ENCODE peak calls at places on chromosomes 12 and 14, in eight cellular contexts. P is activated CD8-positive, alpha-beta T cell treated with anti-CD3 and anti-CD28 coated beads for 36 hours; R is AG10803; U is IMR-90; Q is tibial artery; I is omental fat pad; X is neural crest cell; G is B cell. N is an unnamed sample.

GRCh38 chr12:14885718-14886201 is at the start of gene MGP:
- DNase-seq in P (no peak), R (peak), U (peak), Q (peak), I (no peak), X (no peak), G (peak), N (no peak)

GRCh38 chr12:18323159-18323558 is 61.8 kb downstream of the PIK3C2G start:
- DNase-seq in P (no peak), R (peak), U (peak), Q (no peak), I (no peak), X (no peak), G (no peak), N (no peak)

GRCh38 chr12:119229205-119229604 is 50.5 kb downstream of the HSPB8 start:
- DNase-seq in P (no peak), R (no peak), U (no peak), Q (no peak), I (no peak), X (no peak), G (no peak), N (no peak)

GRCh38 chr14:104346608-104347007 is 208.2 kb downstream of the KIF26A start:
- DNase-seq in P (no peak), R (no peak), U (no peak), Q (no peak), I (no peak), X (no peak), G (no peak), N (no peak)

GRCh38 chr14:68397827-68398226 is 395.0 kb downstream of the ZFP36L1 start:
- DNase-seq in P (no peak), R (peak), U (peak), Q (no peak), I (no peak), X (no peak), G (no peak), N (no peak)

GRCh38 chr12:119715268-119715620 is 47.3 kb downstream of the PRKAB1 start:
- DNase-seq in P (no peak), R (no peak), U (peak), Q (no peak), I (no peak), X (no peak), G (no peak), N (no peak)

GRCh38 chr14:34538871-34539406 is 562 bp downstream of the EAPP start:
- DNase-seq in P (no peak), R (no peak), U (no peak), Q (no peak), I (no peak), X (no peak), G (no peak), N (no peak)

GRCh38 chr12:31578632-31579031 is 12.3 kb downstream of the DENND5B start:
- DNase-seq in P (no peak), R (peak), U (peak), Q (no peak), I (no peak), X (no peak), G (no peak), N (no peak)

GRCh38 chr12:69583203-69583602 is 2.1 kb upstream of the CCT2 start:
- DNase-seq in P (no peak), R (no peak), U (no peak), Q (no peak), I (no peak), X (no peak), G (no peak), N (no peak)

GRCh38 chr12:107761502-107761904 is 566 bp upstream of the PRDM4 start:
- DNase-seq in P (peak), R (no peak), U (no peak), Q (no peak), I (no peak), X (no peak), G (no peak), N (no peak)

GRCh38 chr14:64937821-64938193 is 4.7 kb downstream of the GPX2 start:
- DNase-seq in P (no peak), R (peak), U (peak), Q (no peak), I (no peak), X (no peak), G (no peak), N (no peak)

GRCh38 chr14:23631702-23632460 is 4.3 kb upstream of the DHRS2 start:
- DNase-seq in P (peak), R (peak), U (peak), Q (no peak), I (peak), X (peak), G (peak), N (peak)

GRCh38 chr12:112971248-112971647 is 7.1 kb upstream of the OAS2 start:
- DNase-seq in P (no peak), R (peak), U (peak), Q (no peak), I (no peak), X (no peak), G (no peak), N (peak)

GRCh38 chr12:126874427-126875026 is 1392.4 kb upstream of the TMEM132C start:
- DNase-seq in P (peak), R (peak), U (no peak), Q (peak), I (peak), X (peak), G (peak), N (peak)

GRCh38 chr14:95760596-95760995 is 46.7 kb upstream of the TCL1A start:
- DNase-seq in P (no peak), R (no peak), U (no peak), Q (no peak), I (no peak), X (no peak), G (no peak), N (no peak)

GRCh38 chr12:74539261-74539660 is 1.6 kb downstream of the ATXN7L3B start:
- DNase-seq in P (no peak), R (no peak), U (no peak), Q (no peak), I (no peak), X (no peak), G (no peak), N (no peak)

GRCh38 chr14:58151701-58152568 is at the start of gene ARMH4:
- DNase-seq in P (peak), R (peak), U (peak), Q (peak), I (peak), X (peak), G (peak), N (peak)

GRCh38 chr12:123102781-123103503 is 47.9 kb downstream of the PITPNM2 start:
- DNase-seq in P (no peak), R (no peak), U (no peak), Q (no peak), I (no peak), X (no peak), G (no peak), N (no peak)

GRCh38 chr12:52193991-52194390 is 2.2 kb upstream of the KRT80 start:
- DNase-seq in P (no peak), R (no peak), U (no peak), Q (no peak), I (no peak), X (no peak), G (no peak), N (no peak)

GRCh38 chr14:103735439-103735814 is 19.8 kb downstream of the ZFYVE21 start:
- DNase-seq in P (no peak), R (no peak), U (no peak), Q (peak), I (no peak), X (no peak), G (no peak), N (no peak)

GRCh38 chr12:120317258-120318105 is 10.1 kb downstream of the PLA2G1B start:
- DNase-seq in P (peak), R (peak), U (peak), Q (peak), I (peak), X (peak), G (peak), N (peak)

GRCh38 chr12:131117438-131118245 is 163.9 kb downstream of the ADGRD1 start:
- DNase-seq in P (no peak), R (no peak), U (no peak), Q (peak), I (no peak), X (no peak), G (no peak), N (no peak)

GRCh38 chr12:68981536-68981935 is 48.6 kb upstream of the CPM start:
- DNase-seq in P (no peak), R (peak), U (peak), Q (no peak), I (no peak), X (no peak), G (no peak), N (no peak)

GRCh38 chr14:72617391-72618011 is 276.4 kb downstream of the DPF3 start:
- DNase-seq in P (no peak), R (no peak), U (no peak), Q (no peak), I (no peak), X (no peak), G (no peak), N (peak)

GRCh38 chr12:24751181-24751580 is 197.7 kb downstream of the BCAT1 start:
- DNase-seq in P (no peak), R (no peak), U (peak), Q (no peak), I (no peak), X (no peak), G (no peak), N (no peak)

GRCh38 chr14:100665518-100666032 is 61.1 kb upstream of the DLK1 start:
- DNase-seq in P (no peak), R (peak), U (no peak), Q (no peak), I (no peak), X (no peak), G (no peak), N (no peak)

GRCh38 chr12:6667559-6668210 is 4.8 kb upstream of the ING4 start:
- DNase-seq in P (no peak), R (no peak), U (no peak), Q (no peak), I (no peak), X (no peak), G (no peak), N (no peak)
- TF ChIP-seq CTCF in P (peak), R (no peak), U (no peak), Q (no peak), I (no peak), X (no peak), G (no peak), N (no peak)

GRCh38 chr12:76515271-76515670 is 44.3 kb downstream of the OSBPL8 start:
- DNase-seq in P (no peak), R (no peak), U (no peak), Q (no peak), I (no peak), X (no peak), G (no peak), N (no peak)
- TF ChIP-seq CTCF in P (no peak), R (no peak), U (no peak), Q (no peak), I (no peak), X (no peak), G (no peak), N (no peak)

GRCh38 chr14:92455231-92455630 is 58.4 kb upstream of the RIN3 start:
- DNase-seq in P (no peak), R (no peak), U (no peak), Q (no peak), I (no peak), X (no peak), G (no peak), N (no peak)

GRCh38 chr14:92458959-92459478 is 54.6 kb upstream of the RIN3 start:
- DNase-seq in P (no peak), R (no peak), U (no peak), Q (no peak), I (no peak), X (no peak), G (no peak), N (no peak)

GRCh38 chr14:92456215-92457017 is 57.2 kb upstream of the RIN3 start:
- DNase-seq in P (peak), R (peak), U (peak), Q (peak), I (no peak), X (peak), G (peak), N (peak)

GRCh38 chr14:92458136-92458958 is 55.2 kb upstream of the RIN3 start:
- DNase-seq in P (no peak), R (no peak), U (no peak), Q (no peak), I (no peak), X (no peak), G (no peak), N (no peak)

GRCh38 chr14:92457018-92457565 is 56.5 kb upstream of the RIN3 start:
- DNase-seq in P (no peak), R (no peak), U (no peak), Q (no peak), I (no peak), X (no peak), G (no peak), N (no peak)
- TF ChIP-seq CTCF in P (no peak), R (no peak), U (no peak), Q (no peak), I (no peak), X (no peak), G (no peak), N (no peak)

GRCh38 chr14:98103705-98104104 is 1168.3 kb downstream of the BCL11B start:
- DNase-seq in P (peak), R (no peak), U (no peak), Q (no peak), I (no peak), X (no peak), G (no peak), N (no peak)
- TF ChIP-seq CTCF in P (no peak), R (no peak), U (no peak), Q (no peak), I (no peak), X (no peak), G (no peak), N (no peak)

DNA sequence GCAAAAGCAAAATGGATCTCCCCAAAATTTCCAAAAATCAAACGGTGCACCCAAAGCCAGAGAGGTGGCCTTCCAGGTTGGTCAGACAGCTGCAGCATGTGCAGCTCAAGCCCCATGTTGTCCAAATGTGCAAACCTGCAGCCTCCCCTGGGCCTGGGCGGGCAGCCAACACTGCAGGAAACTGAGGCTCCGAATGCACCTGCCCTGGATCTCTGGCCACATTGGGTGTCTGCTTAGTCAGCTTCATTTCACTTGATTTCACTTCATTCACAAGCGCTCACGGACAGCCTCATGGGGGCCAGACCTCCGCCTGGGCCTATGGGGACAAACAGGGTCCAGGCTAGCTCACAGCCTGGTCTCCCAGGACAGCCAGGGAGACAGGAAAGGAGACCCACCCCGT is 59.8 kb downstream of the BCL11B start:
- DNase-seq in P (no peak), R (no peak), U (no peak), Q (no peak), I (no peak), X (no peak), G (no peak), N (no peak)
- TF ChIP-seq CTCF in P (no peak), R (no peak), U (no peak), Q (no peak), I (no peak), X (no peak), G (no peak), N (no peak)

GRCh38 chr14:53668861-53669260 is 287.8 kb downstream of the BMP4 start:
- DNase-seq in P (no peak), R (peak), U (peak), Q (no peak), I (no peak), X (no peak), G (no peak), N (no peak)

DNA sequence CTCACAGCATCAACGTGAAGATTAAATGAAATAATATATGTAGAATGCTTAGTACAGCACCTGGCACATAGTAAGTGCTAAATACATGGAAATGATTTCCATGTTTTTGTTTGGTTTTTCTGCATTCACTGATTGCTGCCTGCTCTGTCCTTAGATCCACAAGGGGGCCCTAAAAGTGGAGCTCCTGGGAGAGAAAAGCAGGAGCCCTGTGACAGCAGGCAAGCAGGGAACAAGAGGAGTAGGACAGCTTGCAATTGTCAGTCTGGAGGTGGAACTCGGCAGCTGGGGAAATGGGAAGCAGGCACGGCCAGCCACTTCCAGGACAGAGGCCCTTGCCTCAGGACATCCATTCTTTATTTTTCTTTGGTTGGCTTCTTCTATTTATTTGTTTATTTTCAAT is 292.9 kb downstream of the BMP4 start:
- DNase-seq in P (no peak), R (peak), U (peak), Q (no peak), I (no peak), X (no peak), G (no peak), N (peak)
- TF ChIP-seq CTCF in P (no peak), R (peak), U (peak), Q (no peak), I (no peak), X (peak), G (no peak), N (peak)

GRCh38 chr14:22630066-22630465 is 14.1 kb downstream of the OR6J1 start:
- DNase-seq in P (no peak), R (no peak), U (no peak), Q (no peak), I (no peak), X (no peak), G (no peak), N (no peak)
- TF ChIP-seq CTCF in P (no peak), R (no peak), U (no peak), Q (no peak), I (no peak), X (no peak), G (no peak), N (no peak)

GRCh38 chr14:106842687-106843086 is 1316.3 kb downstream of the TMEM121 start:
- DNase-seq in P (no peak), R (no peak), U (no peak), Q (no peak), I (no peak), X (no peak), G (no peak), N (no peak)
- TF ChIP-seq CTCF in P (no peak), R (no peak), U (no peak), Q (no peak), I (no peak), X (no peak), G (no peak), N (peak)

GRCh38 chr14:89933002-89933401 is 21.5 kb downstream of the EFCAB11 start:
- DNase-seq in P (no peak), R (no peak), U (no peak), Q (no peak), I (no peak), X (no peak), G (no peak), N (no peak)

GRCh38 chr14:89941830-89942377 is 12.6 kb downstream of the EFCAB11 start:
- DNase-seq in P (peak), R (no peak), U (no peak), Q (no peak), I (no peak), X (no peak), G (no peak), N (no peak)

DNA sequence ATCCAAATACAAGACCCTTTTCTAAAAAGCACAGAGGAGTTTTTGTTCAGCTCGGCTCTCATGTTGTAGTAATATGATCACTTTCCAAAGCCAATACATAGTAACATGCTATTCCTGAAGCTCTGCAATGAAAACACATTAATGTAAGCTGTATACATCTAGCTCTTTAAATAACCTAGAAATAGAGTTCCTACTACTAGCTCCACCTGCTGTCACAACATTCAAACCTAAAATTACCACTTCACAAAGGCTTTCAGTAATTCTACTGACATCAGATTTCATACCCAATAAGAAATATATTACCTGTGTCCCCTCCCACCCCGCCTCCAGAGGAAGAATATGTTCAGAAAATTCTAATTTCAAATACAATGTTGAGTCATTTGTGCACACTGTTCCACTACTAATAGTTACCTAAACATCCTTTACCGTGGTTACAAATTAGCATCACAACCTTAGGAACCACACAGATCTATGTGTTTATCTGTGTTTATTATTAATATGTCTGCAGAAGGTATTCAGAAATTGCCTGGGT is 17.8 kb downstream of the EFCAB11 start:
- DNase-seq in P (no peak), R (no peak), U (no peak), Q (no peak), I (no peak), X (no peak), G (no peak), N (no peak)
- TF ChIP-seq CTCF in P (no peak), R (no peak), U (peak), Q (no peak), I (no peak), X (no peak), G (no peak), N (no peak)

GRCh38 chr12:102119674-102120563 is at the start of the genes NUP37 and PARPBP:
- DNase-seq in P (peak), R (peak), U (peak), Q (peak), I (peak), X (peak), G (peak), N (peak)
- TF ChIP-seq CTCF in P (no peak), R (peak), U (no peak), Q (peak), I (no peak), X (no peak), G (no peak), N (peak)